ENCODE peak calls at places on chromosomes 2 and 18, in seven cellular contexts. Y is stimulated activated naive CD8-positive, alpha-beta T cell treated with anti-CD3 and anti-CD28 coated beads, Interleukin-15, amount 100 ng/mL, for 72 hours; M is activated CD4-positive, alpha-beta T cell treated with anti-CD3 and anti-CD28 coated beads for 36 hours; Z is NCI-H748 treated with DMSO at 0.1 percent for 48 hours; I is GM23338; Q is Peyer's patch; B is stimulated activated CD8-positive, alpha-beta memory T cell treated with anti-CD3 and anti-CD28 coated beads, Interleukin-7, amount 100 ng/mL, for 24 hours. F is an unnamed sample.

GRCh38 chr2:217929757-217930707 is 72.8 kb downstream of the TNS1 start:
- DNase-seq in Y (no peak), M (no peak), Z (no peak), I (no peak), Q (no peak), B (no peak), F (no peak)

GRCh38 chr2:176096986-176097819 is 2.4 kb upstream of the HOXD12 start:
- DNase-seq in Y (peak; percentile 65), M (peak; percentile 78), Z (peak; percentile 91), I (peak; percentile 96), Q (peak; percentile 44), B (peak; percentile 30), F (peak; percentile 88)

GRCh38 chr2:61670591-61671503 is 132.7 kb upstream of the XPO1 start:
- DNase-seq in Y (no peak), M (peak; percentile 52), Z (no peak), I (peak; percentile 23), Q (no peak), B (no peak), F (no peak)

GRCh38 chr18:58166278-58166844 is 122.3 kb downstream of the NEDD4L start:
- DNase-seq in Y (no peak), M (no peak), Z (no peak), I (no peak), Q (no peak), B (no peak), F (no peak)

GRCh38 chr2:15588329-15588919 is 3.2 kb upstream of the DDX1 start:
- DNase-seq in Y (peak; percentile 15), M (peak; percentile 63), Z (peak; percentile 15), I (peak; percentile 74), Q (peak; percentile 46), B (no peak), F (peak; percentile 68)

GRCh38 chr18:23828426-23828825 is 139.2 kb downstream of the LAMA3 start:
- DNase-seq in Y (peak; percentile 38), M (peak; percentile 48), Z (no peak), I (no peak), Q (no peak), B (no peak), F (peak; percentile 5)

GRCh38 chr18:35559867-35560266 is 21.7 kb upstream of the GALNT1 start:
- DNase-seq in Y (no peak), M (no peak), Z (no peak), I (no peak), Q (no peak), B (no peak), F (no peak)

GRCh38 chr18:49525981-49526380 is 35.9 kb upstream of the LIPG start:
- DNase-seq in Y (no peak), M (no peak), Z (no peak), I (no peak), Q (no peak), B (no peak), F (no peak)

GRCh38 chr2:132437852-132438649 is 21.4 kb downstream of the GPR39 start:
- DNase-seq in Y (no peak), M (no peak), Z (no peak), I (no peak), Q (no peak), B (no peak), F (no peak)

GRCh38 chr18:55268146-55268545 is 308.9 kb upstream of the CCDC68 start:
- DNase-seq in Y (no peak), M (no peak), Z (no peak), I (no peak), Q (no peak), B (no peak), F (no peak)

GRCh38 chr2:166331468-166331867 is 44.3 kb downstream of the SCN9A start:
- DNase-seq in Y (no peak), M (no peak), Z (no peak), I (no peak), Q (no peak), B (no peak), F (no peak)

GRCh38 chr2:133063792-133064191 is 393.8 kb upstream of the LYPD1 start:
- DNase-seq in Y (no peak), M (peak; percentile 7), Z (no peak), I (peak; percentile 87), Q (no peak), B (no peak), F (no peak)

GRCh38 chr2:98882971-98883779 is 52.9 kb downstream of the CRACDL start:
- DNase-seq in Y (no peak), M (no peak), Z (no peak), I (no peak), Q (no peak), B (no peak), F (no peak)

GRCh38 chr18:40056085-40056484 is 1898.9 kb upstream of the PIK3C3 start:
- DNase-seq in Y (no peak), M (no peak), Z (no peak), I (no peak), Q (no peak), B (no peak), F (no peak)

GRCh38 chr18:44411971-44412370 is 268.7 kb upstream of the SETBP1 start:
- DNase-seq in Y (no peak), M (no peak), Z (no peak), I (no peak), Q (no peak), B (no peak), F (no peak)

GRCh38 chr2:86441392-86441788 is 219 bp downstream of the KDM3A start:
- DNase-seq in Y (no peak), M (no peak), Z (no peak), I (peak; percentile 7), Q (no peak), B (no peak), F (no peak)

GRCh38 chr2:1231664-1232063 is 181.6 kb upstream of the TPO start:
- DNase-seq in Y (no peak), M (no peak), Z (no peak), I (no peak), Q (no peak), B (no peak), F (peak; percentile 100)

GRCh38 chr2:96536445-96537065 is at the start of gene ARID5A:
- DNase-seq in Y (peak; percentile 87), M (peak; percentile 97), Z (peak; percentile 30), I (peak; percentile 97), Q (peak; percentile 97), B (peak; percentile 85), F (peak; percentile 86)

GRCh38 chr2:138722316-138722715 is 57.9 kb downstream of the NXPH2 start:
- DNase-seq in Y (no peak), M (no peak), Z (no peak), I (peak; percentile 24), Q (no peak), B (no peak), F (no peak)

GRCh38 chr2:133512121-133512520 is 56.1 kb downstream of the NCKAP5 start:
- DNase-seq in Y (no peak), M (no peak), Z (no peak), I (no peak), Q (no peak), B (no peak), F (no peak)

GRCh38 chr18:51251625-51252024 is 54.1 kb upstream of the MEX3C start:
- DNase-seq in Y (no peak), M (no peak), Z (no peak), I (no peak), Q (peak; percentile 60), B (no peak), F (no peak)

GRCh38 chr18:62702259-62702658 is 13.1 kb upstream of the PHLPP1 start:
- DNase-seq in Y (no peak), M (no peak), Z (no peak), I (no peak), Q (no peak), B (no peak), F (no peak)

GRCh38 chr2:27024812-27025211 is 8.0 kb upstream of the TMEM214 start:
- DNase-seq in Y (no peak), M (no peak), Z (no peak), I (peak; percentile 64), Q (no peak), B (no peak), F (no peak)

GRCh38 chr2:98188351-98189046 is 101.5 kb downstream of the VWA3B start:
- DNase-seq in Y (no peak), M (no peak), Z (no peak), I (peak; percentile 5), Q (no peak), B (no peak), F (peak; percentile 8)

GRCh38 chr2:96699621-96700020 is 40.2 kb downstream of the LMAN2L start:
- DNase-seq in Y (no peak), M (no peak), Z (no peak), I (no peak), Q (no peak), B (no peak), F (no peak)

GRCh38 chr2:204628926-204629661 is 83.8 kb downstream of the PARD3B start:
- DNase-seq in Y (no peak), M (no peak), Z (no peak), I (no peak), Q (no peak), B (no peak), F (no peak)

F was measured in NCI-H2081.